ENCODE peak calls at places on chromosomes 5 and 9, in five cellular contexts. S, W, Z, H and J are unnamed samples.

GRCh38 chr5:65861830-65862241 is 64.5 kb upstream of the ERBIN start:
- DNase-seq in W (no peak), Z (no peak), H (no peak), S (no peak), J (no peak)

GRCh38 chr5:68714810-68715209 is 379.0 kb upstream of the SLC30A5 start:
- DNase-seq in Z (no peak), H (no peak), S (no peak), W (no peak), J (no peak)

GRCh38 chr9:125889122-125889523 is 141.9 kb downstream of the PBX3 start:
- DNase-seq in H (no peak), W (no peak), S (no peak), Z (no peak), J (no peak)

GRCh38 chr5:39783756-39784421 is 359.1 kb upstream of the DAB2 start:
- DNase-seq in S (no peak), H (no peak), Z (no peak), W (no peak), J (no peak)

GRCh38 chr5:56358703-56359428 is 125.7 kb upstream of the ANKRD55 start:
- DNase-seq in Z (no peak), H (no peak), S (no peak), W (no peak), J (no peak)

GRCh38 chr5:169354263-169354662 is 53.3 kb upstream of the SLIT3 start:
- DNase-seq in H (no peak), S (no peak), W (no peak), Z (no peak), J (no peak)

GRCh38 chr9:86943871-86944240 is 3.5 kb downstream of the GAS1 start:
- DNase-seq in Z (no peak), W (no peak), S (no peak), H (no peak), J (no peak)

GRCh38 chr5:118233601-118234000 is 754.7 kb downstream of the DTWD2 start:
- DNase-seq in H (no peak), W (no peak), S (no peak), Z (no peak), J (no peak)

GRCh38 chr9:92612292-92612691 is 57.6 kb downstream of the IPPK start:
- DNase-seq in Z (no peak), S (no peak), H (no peak), W (no peak), J (no peak)

GRCh38 chr9:92463989-92464388 is 18.3 kb downstream of the ASPN start:
- DNase-seq in S (no peak), W (no peak), H (no peak), Z (no peak), J (no peak)

GRCh38 chr5:150490296-150490669 is 17.6 kb upstream of the NDST1 start:
- DNase-seq in S (no peak), W (no peak), H (no peak), Z (no peak), J (no peak)

GRCh38 chr9:91758491-91758981 is 191.5 kb downstream of the ROR2 start:
- DNase-seq in W (no peak), H (no peak), S (peak; percentile 57), Z (no peak), J (peak; percentile 22)

GRCh38 chr5:159732220-159732619 is 184.1 kb upstream of the ADRA1B start:
- DNase-seq in Z (no peak), W (no peak), S (peak; percentile 32), H (no peak), J (no peak)

GRCh38 chr9:97504381-97505216 is 3.1 kb downstream of the TMOD1 start:
- DNase-seq in W (no peak), Z (no peak), H (no peak), S (no peak), J (no peak)

GRCh38 chr9:111482656-111483418 is 1.3 kb downstream of the ECPAS start:
- DNase-seq in W (peak; percentile 32), H (no peak), S (peak; percentile 82), Z (peak; percentile 43), J (peak; percentile 44)

GRCh38 chr5:96072138-96072790 is 110.6 kb upstream of the ELL2 start:
- DNase-seq in W (no peak), Z (no peak), S (no peak), H (no peak), J (no peak)

GRCh38 chr5:147661576-147661975 is 121.0 kb downstream of the JAKMIP2 start:
- DNase-seq in S (no peak), W (no peak), Z (no peak), H (no peak), J (no peak)

GRCh38 chr5:81849769-81850367 is 99.0 kb upstream of the SSBP2 start:
- DNase-seq in S (no peak), W (no peak), H (no peak), Z (no peak), J (no peak)

GRCh38 chr5:83220331-83220730 is 143.0 kb downstream of the XRCC4 start:
- DNase-seq in Z (no peak), H (no peak), S (no peak), W (no peak), J (no peak)